ENCODE peak calls at places on chromosome 14, in nine cellular contexts. One of them, this sample, is unnamed.
A peak's percentile ranks its signal among the peaks of the same experiment; 100 is the strongest.

GRCh38 chr14:96925422-96925821 is 128.2 kb downstream of the VRK1 start:
- DNase-seq in iPS DF 6.9: no peak
- DNase-seq in Peyer's patch: no peak
- DNase-seq in lower lobe of right lung: no peak
- DNase-seq in adrenal gland: no peak
- DNase-seq in effector memory CD4-positive, alpha-beta T cell: no peak
- DNase-seq in CD4-positive, CD25-positive, alpha-beta regulatory T cell: no peak
- DNase-seq in heart right ventricle: no peak
- DNase-seq in CD8-positive, alpha-beta T cell: no peak
- DNase-seq in this sample: no peak

GRCh38 chr14:53128303-53128702 is 24.8 kb downstream of the DDHD1 start:
- DNase-seq in iPS DF 6.9: no peak
- DNase-seq in CD4-positive, CD25-positive, alpha-beta regulatory T cell: no peak
- DNase-seq in effector memory CD4-positive, alpha-beta T cell: no peak
- DNase-seq in heart right ventricle: no peak
- DNase-seq in lower lobe of right lung: no peak
- DNase-seq in CD8-positive, alpha-beta T cell: no peak
- DNase-seq in Peyer's patch: no peak
- DNase-seq in adrenal gland: no peak
- DNase-seq in this sample: no peak

GRCh38 chr14:95260537-95261440 is 58.9 kb downstream of the CLMN start:
- DNase-seq in CD4-positive, CD25-positive, alpha-beta regulatory T cell: no peak
- DNase-seq in CD8-positive, alpha-beta T cell: no peak
- DNase-seq in adrenal gland: no peak
- DNase-seq in effector memory CD4-positive, alpha-beta T cell: no peak
- DNase-seq in lower lobe of right lung: no peak
- DNase-seq in Peyer's patch: no peak
- DNase-seq in iPS DF 6.9: no peak
- DNase-seq in heart right ventricle: no peak
- DNase-seq in this sample: no peak

GRCh38 chr14:95495538-95496025 is 20.9 kb downstream of the SYNE3 start:
- DNase-seq in adrenal gland: no peak
- DNase-seq in effector memory CD4-positive, alpha-beta T cell: no peak
- DNase-seq in heart right ventricle: no peak
- DNase-seq in iPS DF 6.9: no peak
- DNase-seq in lower lobe of right lung: no peak
- DNase-seq in CD8-positive, alpha-beta T cell: no peak
- DNase-seq in CD4-positive, CD25-positive, alpha-beta regulatory T cell: peak; percentile 64
- DNase-seq in Peyer's patch: peak; percentile 79
- DNase-seq in this sample: no peak

GRCh38 chr14:76729953-76730505 is 31.2 kb upstream of the VASH1 start:
- DNase-seq in iPS DF 6.9: no peak
- DNase-seq in adrenal gland: no peak
- DNase-seq in CD4-positive, CD25-positive, alpha-beta regulatory T cell: no peak
- DNase-seq in lower lobe of right lung: no peak
- DNase-seq in Peyer's patch: no peak
- DNase-seq in effector memory CD4-positive, alpha-beta T cell: no peak
- DNase-seq in heart right ventricle: no peak
- DNase-seq in CD8-positive, alpha-beta T cell: no peak
- DNase-seq in this sample: no peak

GRCh38 chr14:104681689-104682074 is 7.7 kb upstream of the INF2 start:
- DNase-seq in heart right ventricle: peak; percentile 92
- DNase-seq in CD4-positive, CD25-positive, alpha-beta regulatory T cell: no peak
- DNase-seq in Peyer's patch: peak; percentile 88
- DNase-seq in iPS DF 6.9: peak; percentile 84
- DNase-seq in lower lobe of right lung: peak; percentile 87
- DNase-seq in CD8-positive, alpha-beta T cell: no peak
- DNase-seq in adrenal gland: peak; percentile 74
- DNase-seq in effector memory CD4-positive, alpha-beta T cell: no peak
- DNase-seq in this sample: peak; percentile 80

GRCh38 chr14:76551906-76552305 is 176.0 kb downstream of the ESRRB start:
- DNase-seq in effector memory CD4-positive, alpha-beta T cell: no peak
- DNase-seq in CD4-positive, CD25-positive, alpha-beta regulatory T cell: no peak
- DNase-seq in Peyer's patch: no peak
- DNase-seq in iPS DF 6.9: no peak
- DNase-seq in CD8-positive, alpha-beta T cell: no peak
- DNase-seq in adrenal gland: no peak
- DNase-seq in heart right ventricle: no peak
- DNase-seq in lower lobe of right lung: no peak
- DNase-seq in this sample: no peak

GRCh38 chr14:52131640-52132320 is 62.9 kb upstream of the NID2 start:
- DNase-seq in CD4-positive, CD25-positive, alpha-beta regulatory T cell: peak; percentile 60
- DNase-seq in iPS DF 6.9: peak; percentile 75
- DNase-seq in Peyer's patch: peak; percentile 72
- DNase-seq in lower lobe of right lung: no peak
- DNase-seq in heart right ventricle: peak; percentile 54
- DNase-seq in CD8-positive, alpha-beta T cell: peak; percentile 16
- DNase-seq in effector memory CD4-positive, alpha-beta T cell: no peak
- DNase-seq in adrenal gland: peak; percentile 82
- DNase-seq in this sample: peak; percentile 63

GRCh38 chr14:97233319-97233980 is 436.3 kb downstream of the VRK1 start:
- DNase-seq in Peyer's patch: no peak
- DNase-seq in heart right ventricle: no peak
- DNase-seq in CD8-positive, alpha-beta T cell: no peak
- DNase-seq in effector memory CD4-positive, alpha-beta T cell: no peak
- DNase-seq in lower lobe of right lung: no peak
- DNase-seq in adrenal gland: no peak
- DNase-seq in CD4-positive, CD25-positive, alpha-beta regulatory T cell: no peak
- DNase-seq in iPS DF 6.9: no peak
- DNase-seq in this sample: no peak

GRCh38 chr14:75442642-75443041 is 14.8 kb downstream of the JDP2 start:
- DNase-seq in CD4-positive, CD25-positive, alpha-beta regulatory T cell: no peak
- DNase-seq in effector memory CD4-positive, alpha-beta T cell: no peak
- DNase-seq in heart right ventricle: no peak
- DNase-seq in CD8-positive, alpha-beta T cell: no peak
- DNase-seq in lower lobe of right lung: no peak
- DNase-seq in adrenal gland: no peak
- DNase-seq in iPS DF 6.9: no peak
- DNase-seq in Peyer's patch: no peak
- DNase-seq in this sample: no peak

GRCh38 chr14:75440733-75441474 is 13.1 kb downstream of the JDP2 start:
- DNase-seq in heart right ventricle: peak; percentile 51
- DNase-seq in iPS DF 6.9: no peak
- DNase-seq in CD8-positive, alpha-beta T cell: no peak
- DNase-seq in CD4-positive, CD25-positive, alpha-beta regulatory T cell: no peak
- DNase-seq in lower lobe of right lung: peak; percentile 65
- DNase-seq in adrenal gland: no peak
- DNase-seq in effector memory CD4-positive, alpha-beta T cell: no peak
- DNase-seq in Peyer's patch: no peak
- DNase-seq in this sample: peak; percentile 74

GRCh38 chr14:75441731-75442130 is 13.9 kb downstream of the JDP2 start:
- DNase-seq in lower lobe of right lung: no peak
- DNase-seq in Peyer's patch: no peak
- DNase-seq in CD4-positive, CD25-positive, alpha-beta regulatory T cell: no peak
- DNase-seq in iPS DF 6.9: no peak
- DNase-seq in heart right ventricle: no peak
- DNase-seq in effector memory CD4-positive, alpha-beta T cell: no peak
- DNase-seq in adrenal gland: no peak
- DNase-seq in CD8-positive, alpha-beta T cell: no peak
- DNase-seq in this sample: no peak

GRCh38 chr14:75442166-75442565 is 14.3 kb downstream of the JDP2 start:
- DNase-seq in effector memory CD4-positive, alpha-beta T cell: no peak
- DNase-seq in adrenal gland: no peak
- DNase-seq in CD4-positive, CD25-positive, alpha-beta regulatory T cell: no peak
- DNase-seq in heart right ventricle: no peak
- DNase-seq in iPS DF 6.9: no peak
- DNase-seq in CD8-positive, alpha-beta T cell: no peak
- DNase-seq in Peyer's patch: no peak
- DNase-seq in lower lobe of right lung: no peak
- DNase-seq in this sample: no peak

GRCh38 chr14:75443203-75443969 is 15.6 kb downstream of the JDP2 start:
- DNase-seq in heart right ventricle: no peak
- DNase-seq in adrenal gland: no peak
- DNase-seq in iPS DF 6.9: no peak
- DNase-seq in CD4-positive, CD25-positive, alpha-beta regulatory T cell: no peak
- DNase-seq in lower lobe of right lung: no peak
- DNase-seq in Peyer's patch: no peak
- DNase-seq in effector memory CD4-positive, alpha-beta T cell: no peak
- DNase-seq in CD8-positive, alpha-beta T cell: no peak
- DNase-seq in this sample: no peak
- H3K27ac ChIP-seq in heart right ventricle: peak overlapping the region; percentile 40
- H3K27ac ChIP-seq in adrenal gland: peak overlapping the region; percentile 17
- H3K27ac ChIP-seq in iPS DF 6.9: no peak overlapping the region
- H3K27ac ChIP-seq in CD4-positive, CD25-positive, alpha-beta regulatory T cell: no peak overlapping the region
- H3K27ac ChIP-seq in lower lobe of right lung: no peak overlapping the region
- H3K27ac ChIP-seq in Peyer's patch: no peak overlapping the region
- H3K27ac ChIP-seq in effector memory CD4-positive, alpha-beta T cell: no peak overlapping the region
- H3K27ac ChIP-seq in CD8-positive, alpha-beta T cell: no peak overlapping the region
- H3K27ac ChIP-seq in this sample: no peak overlapping the region

GRCh38 chr14:61525293-61526011 is 169.9 kb upstream of the HIF1A start:
- DNase-seq in CD4-positive, CD25-positive, alpha-beta regulatory T cell: peak; percentile 71
- DNase-seq in lower lobe of right lung: peak; percentile 70
- DNase-seq in heart right ventricle: peak; percentile 45
- DNase-seq in iPS DF 6.9: no peak
- DNase-seq in CD8-positive, alpha-beta T cell: peak; percentile 41
- DNase-seq in adrenal gland: peak; percentile 71
- DNase-seq in Peyer's patch: peak; percentile 79
- DNase-seq in effector memory CD4-positive, alpha-beta T cell: peak; percentile 43
- DNase-seq in this sample: peak; percentile 76

GRCh38 chr14:61524211-61524806 is 171.0 kb upstream of the HIF1A start:
- DNase-seq in CD4-positive, CD25-positive, alpha-beta regulatory T cell: no peak
- DNase-seq in adrenal gland: no peak
- DNase-seq in lower lobe of right lung: no peak
- DNase-seq in Peyer's patch: peak; percentile 71
- DNase-seq in heart right ventricle: no peak
- DNase-seq in CD8-positive, alpha-beta T cell: no peak
- DNase-seq in effector memory CD4-positive, alpha-beta T cell: no peak
- DNase-seq in iPS DF 6.9: no peak
- DNase-seq in this sample: no peak

GRCh38 chr14:61523751-61524150 is 171.6 kb upstream of the HIF1A start:
- DNase-seq in effector memory CD4-positive, alpha-beta T cell: no peak
- DNase-seq in Peyer's patch: no peak
- DNase-seq in CD4-positive, CD25-positive, alpha-beta regulatory T cell: no peak
- DNase-seq in adrenal gland: no peak
- DNase-seq in lower lobe of right lung: no peak
- DNase-seq in heart right ventricle: no peak
- DNase-seq in CD8-positive, alpha-beta T cell: no peak
- DNase-seq in iPS DF 6.9: no peak
- DNase-seq in this sample: no peak

GRCh38 chr14:61526405-61527312 is 168.7 kb upstream of the HIF1A start:
- DNase-seq in adrenal gland: peak; percentile 78
- DNase-seq in lower lobe of right lung: peak; percentile 57
- DNase-seq in CD4-positive, CD25-positive, alpha-beta regulatory T cell: no peak
- DNase-seq in heart right ventricle: peak; percentile 54
- DNase-seq in CD8-positive, alpha-beta T cell: no peak
- DNase-seq in iPS DF 6.9: no peak
- DNase-seq in effector memory CD4-positive, alpha-beta T cell: no peak
- DNase-seq in Peyer's patch: no peak
- DNase-seq in this sample: peak; percentile 71

DNA sequence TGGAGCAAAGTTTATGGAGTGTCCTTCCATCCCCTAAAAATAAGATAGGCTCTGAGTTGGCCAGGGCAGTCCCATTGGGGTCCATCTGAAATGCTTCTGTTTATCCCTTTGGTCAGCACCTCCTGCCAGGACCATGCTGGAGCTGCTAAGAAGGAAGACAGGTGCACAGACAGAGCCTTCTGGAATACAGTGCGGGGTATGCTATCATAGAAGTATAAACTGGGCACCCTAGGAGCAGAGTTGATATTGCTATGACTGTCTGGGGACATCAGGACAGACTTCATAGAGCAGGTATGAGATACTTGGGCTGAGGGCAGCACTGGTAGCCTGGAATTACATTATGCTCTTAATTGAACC is 170.4 kb upstream of the HIF1A start:
- DNase-seq in effector memory CD4-positive, alpha-beta T cell: no peak
- DNase-seq in heart right ventricle: no peak
- DNase-seq in adrenal gland: no peak
- DNase-seq in CD4-positive, CD25-positive, alpha-beta regulatory T cell: no peak
- DNase-seq in Peyer's patch: no peak
- DNase-seq in lower lobe of right lung: no peak
- DNase-seq in CD8-positive, alpha-beta T cell: no peak
- DNase-seq in iPS DF 6.9: no peak
- DNase-seq in this sample: no peak
- H3K27ac ChIP-seq in effector memory CD4-positive, alpha-beta T cell: peak overlapping the region; percentile 35
- H3K27ac ChIP-seq in heart right ventricle: peak overlapping the region; percentile 79
- H3K27ac ChIP-seq in adrenal gland: peak overlapping the region; percentile 90
- H3K27ac ChIP-seq in CD4-positive, CD25-positive, alpha-beta regulatory T cell: peak overlapping the region; percentile 51
- H3K27ac ChIP-seq in Peyer's patch: peak overlapping the region; percentile 19
- H3K27ac ChIP-seq in lower lobe of right lung: peak overlapping the region; percentile 74
- H3K27ac ChIP-seq in CD8-positive, alpha-beta T cell: peak overlapping the region; percentile 13
- H3K27ac ChIP-seq in iPS DF 6.9: no peak overlapping the region
- H3K27ac ChIP-seq in this sample: peak overlapping the region; percentile 59

DNA sequence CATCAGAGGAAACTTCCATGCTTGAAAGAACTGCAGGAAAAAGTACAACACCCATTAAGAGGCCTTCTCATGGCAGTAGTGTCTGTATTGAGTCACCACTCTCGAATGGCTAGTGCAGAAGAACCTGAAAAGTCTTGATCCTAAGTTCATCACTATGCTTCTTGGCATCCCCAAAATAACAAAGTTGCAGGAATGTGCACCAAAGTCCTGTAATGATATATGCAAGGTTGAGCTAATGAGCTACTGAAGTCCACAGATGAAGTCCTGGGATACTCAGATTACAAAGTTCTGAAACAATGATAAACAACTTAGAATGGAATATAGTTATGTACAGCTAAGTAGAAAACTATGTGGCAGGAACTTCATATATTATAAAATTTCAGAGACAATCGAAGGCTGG is 545.4 kb downstream of the FOXG1 start:
- DNase-seq in effector memory CD4-positive, alpha-beta T cell: no peak
- DNase-seq in Peyer's patch: no peak
- DNase-seq in lower lobe of right lung: no peak
- DNase-seq in iPS DF 6.9: no peak
- DNase-seq in adrenal gland: no peak
- DNase-seq in heart right ventricle: no peak
- DNase-seq in CD4-positive, CD25-positive, alpha-beta regulatory T cell: no peak
- DNase-seq in CD8-positive, alpha-beta T cell: no peak
- DNase-seq in this sample: no peak
- H3K27ac ChIP-seq in effector memory CD4-positive, alpha-beta T cell: no peak overlapping the region
- H3K27ac ChIP-seq in Peyer's patch: no peak overlapping the region
- H3K27ac ChIP-seq in lower lobe of right lung: no peak overlapping the region
- H3K27ac ChIP-seq in iPS DF 6.9: no peak overlapping the region
- H3K27ac ChIP-seq in adrenal gland: no peak overlapping the region
- H3K27ac ChIP-seq in heart right ventricle: no peak overlapping the region
- H3K27ac ChIP-seq in CD4-positive, CD25-positive, alpha-beta regulatory T cell: no peak overlapping the region
- H3K27ac ChIP-seq in CD8-positive, alpha-beta T cell: no peak overlapping the region
- H3K27ac ChIP-seq in this sample: no peak overlapping the region

DNA sequence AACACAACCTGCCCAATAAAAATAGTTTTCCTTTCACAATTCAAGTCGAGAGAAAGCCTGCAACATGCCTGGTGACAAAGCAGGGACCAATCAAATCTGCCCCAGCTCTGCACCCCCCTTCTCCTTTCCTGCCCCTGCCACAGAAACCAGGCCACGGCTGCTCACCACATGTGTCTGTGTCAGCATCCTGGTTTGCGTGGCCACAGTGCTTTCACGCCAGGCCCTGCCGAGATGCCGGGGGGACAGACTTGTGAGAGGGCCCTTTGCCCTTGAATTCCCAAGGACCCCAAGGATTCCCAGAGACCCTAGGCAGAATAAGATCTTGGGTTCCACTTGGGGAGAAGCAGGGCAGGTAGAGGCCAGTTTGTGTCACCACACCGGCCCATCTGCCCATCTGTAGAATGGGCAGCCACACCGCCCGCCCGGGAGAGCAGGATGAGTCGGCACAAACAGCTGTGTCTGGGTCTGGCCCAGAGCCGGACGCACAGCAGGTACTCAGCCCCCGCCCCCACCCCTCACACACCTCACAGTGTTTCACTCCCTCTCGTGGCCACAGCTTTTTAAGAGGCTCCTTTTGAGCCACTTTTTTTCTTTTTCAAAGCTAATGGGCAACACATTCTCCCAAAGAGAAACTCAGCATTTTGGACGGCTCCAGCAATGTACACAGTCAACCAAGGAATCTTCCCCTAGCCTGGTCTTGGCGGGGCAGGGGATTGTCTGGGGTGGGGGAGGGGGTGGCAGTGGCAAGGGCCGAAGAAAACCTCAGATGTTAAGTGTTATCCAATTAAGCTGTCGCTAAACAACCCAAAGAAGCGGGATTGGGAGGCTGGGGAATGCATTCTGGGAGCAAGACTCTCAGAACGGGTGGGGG is 41.5 kb downstream of the BCL11B start:
- DNase-seq in iPS DF 6.9: no peak
- DNase-seq in CD4-positive, CD25-positive, alpha-beta regulatory T cell: peak; percentile 92
- DNase-seq in CD8-positive, alpha-beta T cell: peak; percentile 77
- DNase-seq in effector memory CD4-positive, alpha-beta T cell: peak; percentile 85
- DNase-seq in heart right ventricle: no peak
- DNase-seq in adrenal gland: no peak
- DNase-seq in Peyer's patch: peak; percentile 80
- DNase-seq in lower lobe of right lung: peak; percentile 44
- DNase-seq in this sample: no peak
- H3K27ac ChIP-seq in iPS DF 6.9: no peak overlapping the region
- H3K27ac ChIP-seq in CD4-positive, CD25-positive, alpha-beta regulatory T cell: peak overlapping the region; percentile 99
- H3K27ac ChIP-seq in CD8-positive, alpha-beta T cell: peak overlapping the region; percentile 60
- H3K27ac ChIP-seq in effector memory CD4-positive, alpha-beta T cell: peak overlapping the region; percentile 97
- H3K27ac ChIP-seq in heart right ventricle: no peak overlapping the region
- H3K27ac ChIP-seq in adrenal gland: no peak overlapping the region
- H3K27ac ChIP-seq in Peyer's patch: peak overlapping the region; percentile 48
- H3K27ac ChIP-seq in lower lobe of right lung: no peak overlapping the region
- H3K27ac ChIP-seq in this sample: no peak overlapping the region

This sample was measured in right lobe of liver.